ENCODE peak calls at places on chromosomes 5 and 9, in five cellular contexts. V is upper lobe of right lung; F is glomerular endothelial cell; U is GM12865; S is activated T-cell treated with anti-CD3 and anti-CD28 coated beads, Interleukin-2, amount 50 U/mL, for 72 hours. T is an unnamed sample.
A peak's percentile ranks its signal among the peaks of the same experiment; 100 is the strongest.

GRCh38 chr9:133065070-133065388 is 3.2 kb downstream of the CEL start:
- DNase-seq in V (no peak), F (no peak), U (no peak), S (no peak), T (no peak)

GRCh38 chr9:33943389-33943788 is 105.3 kb downstream of the UBAP2 start:
- DNase-seq in V (no peak), F (no peak), U (no peak), S (no peak), T (no peak)

GRCh38 chr9:114988962-114989599 is 58.7 kb upstream of the TNFSF8 start:
- DNase-seq in V (no peak), F (no peak), U (peak; percentile 66), S (peak; percentile 72), T (peak; percentile 24)

GRCh38 chr9:82091610-82092009 is 103.0 kb downstream of the SPATA31D1 start:
- DNase-seq in V (no peak), F (no peak), U (no peak), S (no peak), T (no peak)

GRCh38 chr9:133742251-133742650 is 4.1 kb upstream of the SARDH start:
- DNase-seq in V (peak; percentile 51), F (no peak), U (no peak), S (no peak), T (no peak)

GRCh38 chr5:1568201-1568979 is 44.6 kb upstream of the LPCAT1 start:
- DNase-seq in V (no peak), F (peak; percentile 5), U (no peak), S (no peak), T (no peak)

GRCh38 chr5:178218237-178218636 is 13.9 kb downstream of the HNRNPAB start:
- DNase-seq in V (no peak), F (no peak), U (no peak), S (no peak), T (no peak)

GRCh38 chr9:97556721-97557605 is 55.5 kb downstream of the TMOD1 start:
- DNase-seq in V (peak; percentile 63), F (no peak), U (no peak), S (no peak), T (no peak)

GRCh38 chr5:50595199-50595598 is 71.2 kb upstream of the PARP8 start:
- DNase-seq in V (no peak), F (peak; percentile 9), U (no peak), S (peak; percentile 10), T (peak; percentile 93)

GRCh38 chr5:142108432-142109355 is at the start of gene NDFIP1:
- DNase-seq in V (peak; percentile 95), F (no peak), U (peak; percentile 83), S (peak; percentile 89), T (peak; percentile 78)

GRCh38 chr9:100030548-100030947 is 68.3 kb downstream of the ERP44 start:
- DNase-seq in V (no peak), F (no peak), U (peak; percentile 70), S (no peak), T (no peak)

GRCh38 chr5:180639743-180640300 is 9.6 kb downstream of the FLT4 start:
- DNase-seq in V (peak; percentile 66), F (no peak), U (no peak), S (no peak), T (no peak)

GRCh38 chr9:110152704-110153374 is 55.1 kb downstream of the C9orf152 start:
- DNase-seq in V (no peak), F (peak; percentile 45), U (peak; percentile 68), S (no peak), T (peak; percentile 73)

GRCh38 chr9:35923927-35924763 is 14.9 kb downstream of the SPAAR start:
- DNase-seq in V (no peak), F (no peak), U (no peak), S (peak; percentile 32), T (peak; percentile 95)

GRCh38 chr5:173486826-173487225 is 129.6 kb downstream of the BOD1 start:
- DNase-seq in V (no peak), F (no peak), U (no peak), S (no peak), T (no peak)

GRCh38 chr9:121645853-121646807 is 5.3 kb upstream of the DAB2IP start:
- DNase-seq in V (no peak), F (no peak), U (no peak), S (no peak), T (no peak)

GRCh38 chr9:14827805-14828204 is 82.4 kb downstream of the FREM1 start:
- DNase-seq in V (peak; percentile 74), F (no peak), U (no peak), S (no peak), T (no peak)

GRCh38 chr5:15683332-15683731 is 183.4 kb downstream of the FBXL7 start:
- DNase-seq in V (no peak), F (peak; percentile 5), U (peak; percentile 14), S (no peak), T (peak; percentile 30)

GRCh38 chr9:122808141-122808540 is 8.2 kb downstream of the OR1K1 start:
- DNase-seq in V (no peak), F (no peak), U (no peak), S (peak; percentile 13), T (no peak)

GRCh38 chr9:121989010-121989409 is 104.1 kb downstream of the TTLL11 start:
- DNase-seq in V (no peak), F (no peak), U (no peak), S (no peak), T (no peak)

GRCh38 chr5:141871870-141872269 is 6.3 kb downstream of the PCDH1 start:
- DNase-seq in V (no peak), F (no peak), U (no peak), S (no peak), T (no peak)